ENCODE peak calls at places on chromosomes 4 and X, in ten cellular contexts. N, M, U, Q, Z, W, V, R, I and O are unnamed samples.

GRCh38 chr4:95835672-95836071 is 4.2 kb upstream of the PDHA2 start:
- DNase-seq in U (no peak), N (no peak), Q (peak), R (no peak), I (no peak), Z (peak), V (no peak), M (no peak), W (no peak), O (no peak)

GRCh38 chrX:155127465-155127864 is 56.2 kb downstream of the BRCC3 start:
- DNase-seq in U (no peak), R (no peak), Z (no peak), N (no peak), I (no peak), V (no peak), W (no peak), M (no peak), Q (no peak), O (no peak)

GRCh38 chrX:4485917-4486316 is 772.5 kb upstream of the PRKX start:
- DNase-seq in W (no peak), U (no peak), Q (no peak), M (no peak), Z (no peak), N (no peak), V (no peak), R (no peak), I (no peak), O (no peak)

GRCh38 chr4:108175966-108176365 is 7.2 kb upstream of the LEF1 start:
- DNase-seq in I (no peak), M (no peak), Q (no peak), U (no peak), Z (no peak), R (no peak), N (no peak), V (no peak), W (no peak), O (no peak)

GRCh38 chr4:51855751-51856150 is 12.8 kb downstream of the DCUN1D4 start:
- DNase-seq in N (no peak), Q (no peak), I (no peak), R (no peak), Z (no peak), U (no peak), V (no peak), M (no peak), W (no peak), O (no peak)

GRCh38 chr4:184286346-184286745 is 68.7 kb upstream of the ENPP6 start:
- DNase-seq in U (no peak), Z (no peak), V (no peak), R (no peak), M (no peak), I (no peak), N (no peak), W (no peak), Q (no peak), O (no peak)

GRCh38 chrX:107775734-107776511 is at the start of gene TSC22D3:
- DNase-seq in N (peak), R (peak), M (peak), I (peak), W (peak), U (peak), V (no peak), Q (peak), Z (peak), O (peak)

GRCh38 chr4:60019180-60019579 is 1180.9 kb upstream of the ADGRL3 start:
- DNase-seq in I (no peak), R (no peak), U (no peak), Z (no peak), W (no peak), Q (no peak), V (no peak), M (no peak), N (no peak), O (no peak)

GRCh38 chr4:74540193-74540592 is 95.3 kb downstream of the AREG start:
- DNase-seq in Q (no peak), R (no peak), V (no peak), U (no peak), W (no peak), I (no peak), Z (peak), N (peak), M (peak), O (peak)

GRCh38 chr4:75432683-75433082 is 81.5 kb downstream of the RCHY1 start:
- DNase-seq in Z (no peak), R (no peak), N (no peak), M (peak), I (no peak), W (peak), U (peak), V (no peak), Q (peak), O (peak)

GRCh38 chr4:184744251-184744650 is 10.4 kb upstream of the CENPU start:
- DNase-seq in Z (no peak), I (no peak), M (no peak), V (no peak), N (no peak), R (no peak), W (no peak), Q (no peak), U (no peak), O (no peak)

GRCh38 chrX:109487640-109488039 is 5.8 kb upstream of the GUCY2F start:
- DNase-seq in M (no peak), V (no peak), U (no peak), W (no peak), N (no peak), R (no peak), Z (no peak), Q (no peak), I (no peak), O (no peak)

GRCh38 chr4:13851541-13851940 is 224.0 kb upstream of the BOD1L1 start:
- DNase-seq in Q (no peak), V (no peak), N (no peak), U (no peak), I (no peak), M (no peak), R (no peak), W (no peak), Z (no peak), O (no peak)

GRCh38 chrX:54695231-54695630 is 102.8 kb downstream of the ITIH6 start:
- DNase-seq in Z (peak), Q (no peak), W (no peak), U (no peak), N (no peak), I (no peak), R (no peak), V (no peak), M (peak), O (no peak)

GRCh38 chr4:26576171-26576829 is 7.6 kb upstream of the TBC1D19 start:
- DNase-seq in U (peak), I (no peak), W (no peak), R (no peak), N (no peak), V (no peak), Q (no peak), Z (peak), M (no peak), O (peak)

GRCh38 chr4:122703868-122704267 is 28.6 kb upstream of the BBS12 start:
- DNase-seq in M (no peak), U (no peak), Q (no peak), I (no peak), R (no peak), V (no peak), N (no peak), W (no peak), Z (no peak), O (no peak)

GRCh38 chr4:129971419-129971818 is 875.5 kb downstream of the C4orf33 start:
- DNase-seq in N (no peak), U (no peak), V (no peak), M (no peak), I (no peak), R (no peak), W (no peak), Z (no peak), Q (no peak), O (no peak)

GRCh38 chrX:13489451-13489850 is 80.0 kb upstream of the EGFL6 start:
- DNase-seq in N (no peak), I (peak), V (no peak), M (peak), Z (peak), W (no peak), U (peak), R (peak), Q (no peak), O (peak)

GRCh38 chr4:23373269-23373668 is 516.6 kb downstream of the PPARGC1A start:
- DNase-seq in N (no peak), Z (no peak), W (peak), I (no peak), U (peak), M (peak), R (no peak), V (no peak), Q (peak), O (no peak)

GRCh38 chr4:79697444-79697843 is 289.4 kb upstream of the GK2 start:
- DNase-seq in R (no peak), V (no peak), Q (no peak), Z (no peak), I (no peak), U (no peak), W (no peak), M (no peak), N (no peak), O (no peak)

GRCh38 chr4:163673848-163674702 is 179.6 kb downstream of the TMA16 start:
- DNase-seq in W (no peak), V (no peak), M (no peak), Z (no peak), I (no peak), N (no peak), U (no peak), Q (no peak), R (no peak), O (no peak)

GRCh38 chr4:4761128-4761991 is 98.1 kb upstream of the MSX1 start:
- DNase-seq in I (no peak), V (no peak), U (no peak), Q (peak), N (no peak), R (no peak), W (no peak), M (no peak), Z (no peak), O (peak)

GRCh38 chrX:107744868-107745267 is 30.7 kb downstream of the TSC22D3 start:
- DNase-seq in V (no peak), W (no peak), Q (no peak), Z (no peak), U (no peak), I (no peak), R (no peak), M (no peak), N (no peak), O (no peak)

GRCh38 chrX:143873343-143873742 is 10.5 kb upstream of the UBE2NL start:
- DNase-seq in W (no peak), N (no peak), R (no peak), I (no peak), M (peak), V (no peak), Z (peak), U (no peak), Q (no peak), O (no peak)

GRCh38 chr4:24067781-24068193 is 177.9 kb upstream of the PPARGC1A start:
- DNase-seq in W (no peak), I (no peak), U (peak), M (peak), N (peak), Q (no peak), V (peak), R (peak), Z (peak), O (peak)

GRCh38 chrX:70033348-70033747 is 16.4 kb downstream of the AWAT2 start:
- DNase-seq in Z (peak), R (no peak), N (no peak), I (no peak), U (peak), V (no peak), W (peak), Q (peak), M (no peak), O (peak)

GRCh38 chr4:37892641-37893040 is 1.8 kb downstream of the TBC1D1 start:
- DNase-seq in R (no peak), I (no peak), N (no peak), M (no peak), U (no peak), Q (no peak), V (no peak), W (no peak), Z (no peak), O (no peak)

GRCh38 chrX:69000857-69001256 is 164.4 kb downstream of the PJA1 start:
- DNase-seq in U (no peak), W (no peak), Q (no peak), V (no peak), M (no peak), Z (no peak), I (no peak), N (no peak), R (no peak), O (no peak)

GRCh38 chr4:110172972-110173371 is 25.4 kb downstream of the ELOVL6 start:
- DNase-seq in Q (no peak), U (no peak), W (no peak), V (no peak), N (no peak), I (no peak), M (no peak), R (no peak), Z (no peak), O (no peak)

GRCh38 chr4:141686146-141686775 is 49.9 kb downstream of the IL15 start:
- DNase-seq in V (no peak), M (peak), R (no peak), I (no peak), N (no peak), U (peak), Z (peak), W (peak), Q (no peak), O (no peak)

GRCh38 chr4:87649980-87650379 is at the start of gene DMP1:
- DNase-seq in R (no peak), N (no peak), V (no peak), W (no peak), M (no peak), Z (no peak), I (no peak), Q (no peak), U (no peak), O (no peak)

GRCh38 chrX:150361777-150362351 is 1.3 kb upstream of the MAMLD1 start:
- DNase-seq in V (no peak), R (peak), I (no peak), Q (no peak), N (no peak), Z (no peak), M (peak), U (no peak), W (no peak), O (no peak)
- H3K4me3 ChIP-seq in V (peak), R (peak), I (peak), Q (no peak), N (peak), Z (peak), M (peak), U (peak), W (peak), O (peak)

DNA sequence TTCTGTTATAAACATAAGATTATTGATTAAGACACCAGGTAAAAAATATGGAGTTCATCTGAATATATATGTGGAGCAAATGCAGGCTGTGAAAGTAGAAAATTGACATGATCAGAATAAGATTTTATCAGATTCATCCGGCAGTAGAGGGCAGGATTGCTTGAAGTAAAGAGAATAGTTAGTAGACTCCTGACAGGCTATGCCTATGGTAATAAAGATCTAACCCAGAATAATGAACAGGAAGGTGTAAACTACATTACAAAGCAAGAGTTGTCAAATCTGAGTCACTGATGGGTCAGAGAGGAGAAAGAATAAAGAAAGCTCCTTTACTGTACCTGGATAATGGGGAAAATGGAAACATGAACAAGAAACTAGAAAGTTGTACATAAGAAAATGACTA is 20.8 kb upstream of the TMEM184C start:
- DNase-seq in R (no peak), I (no peak), U (no peak), W (no peak), M (peak), V (no peak), Q (no peak), Z (peak), N (no peak), O (no peak)
- TF ChIP-seq CTCF in R (no peak), I (no peak), U (no peak), W (no peak), M (no peak), V (no peak), Q (no peak), Z (peak), N (no peak), O (peak)

DNA sequence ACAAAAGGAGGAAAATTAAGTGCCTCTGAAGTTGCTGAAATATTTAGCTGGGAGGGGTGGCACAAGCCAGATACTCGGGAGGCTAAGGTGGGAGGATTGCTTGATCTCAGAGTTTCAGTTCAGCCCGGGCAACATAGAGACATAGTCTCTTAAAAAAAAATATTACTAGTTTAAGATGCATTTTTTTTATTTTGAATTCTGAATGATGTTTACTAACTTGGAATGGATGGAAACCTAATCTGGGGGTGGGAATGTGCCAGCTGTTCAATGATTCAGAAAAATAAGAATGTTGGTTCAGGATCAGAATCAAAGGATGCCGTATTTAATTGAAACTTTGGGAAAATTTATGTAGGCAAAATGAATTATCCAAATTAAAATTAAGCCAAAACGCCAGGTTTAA is 167.2 kb upstream of the ANK2 start:
- DNase-seq in R (no peak), V (no peak), W (no peak), Q (no peak), M (no peak), N (no peak), U (no peak), I (no peak), Z (no peak), O (no peak)
- H3K4me3 ChIP-seq in R (peak), V (no peak), W (no peak), Q (no peak), M (no peak), N (no peak), U (no peak), I (no peak), Z (no peak), O (no peak)

GRCh38 chr4:139810710-139811109 is 145.1 kb downstream of the MGST2 start:
- DNase-seq in I (no peak), M (no peak), V (no peak), U (no peak), N (no peak), W (no peak), R (no peak), Q (no peak), Z (no peak), O (no peak)
- TF ChIP-seq CTCF in I (no peak), M (no peak), V (no peak), U (no peak), N (no peak), W (no peak), R (no peak), Q (no peak), Z (no peak), O (no peak)

DNA sequence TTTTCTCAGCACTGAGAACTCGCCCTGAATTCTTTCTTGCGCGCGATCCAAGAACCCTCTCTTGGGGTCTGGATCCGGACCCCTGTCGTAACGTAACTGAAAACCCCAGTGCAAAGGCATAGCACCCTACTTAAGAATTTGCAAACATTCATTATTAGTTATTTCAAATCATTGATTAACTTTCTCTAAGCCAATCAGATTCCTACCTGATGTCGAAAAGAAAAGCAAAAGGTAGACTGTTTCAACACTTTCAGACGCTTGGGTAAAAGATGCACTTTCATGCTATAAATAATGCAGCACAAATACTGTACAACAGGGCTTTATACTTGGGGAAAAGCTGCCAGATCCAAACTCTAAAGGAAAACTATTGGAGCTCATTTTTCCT is 817 bp upstream of the WDR19 start:
- DNase-seq in N (no peak), U (no peak), Q (no peak), V (no peak), M (no peak), W (no peak), R (no peak), Z (no peak), I (no peak), O (no peak)
- H3K4me3 ChIP-seq in N (peak), U (peak), Q (peak), V (peak), M (peak), W (peak), R (peak), Z (peak), I (peak), O (peak)

DNA sequence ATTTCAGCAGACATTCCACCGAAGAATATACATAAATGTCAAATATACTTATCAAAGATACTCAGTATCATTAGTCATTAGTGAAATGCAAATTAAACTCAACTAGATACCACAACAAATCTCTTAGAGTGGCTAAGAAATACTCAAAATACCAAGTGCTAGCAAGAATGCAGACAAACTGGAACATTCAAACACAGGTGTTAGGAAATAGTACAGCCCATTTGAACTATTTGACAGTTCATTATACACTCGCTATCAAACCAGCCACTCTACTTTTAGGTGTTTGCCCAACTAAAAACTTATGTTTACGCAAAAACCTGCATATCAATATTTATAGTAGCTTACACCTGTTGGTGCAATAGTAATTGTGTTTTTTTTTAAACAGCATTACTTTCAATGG is 8.8 kb downstream of the ADAM29 start:
- DNase-seq in Z (no peak), Q (no peak), W (no peak), V (no peak), N (no peak), R (no peak), U (no peak), I (no peak), M (no peak), O (no peak)
- TF ChIP-seq CTCF in Z (no peak), Q (no peak), W (no peak), V (no peak), N (no peak), R (no peak), U (no peak), I (no peak), M (no peak), O (no peak)

GRCh38 chrX:103357871-103358270 is 1.6 kb downstream of the TCEAL9 start:
- DNase-seq in Z (no peak), U (no peak), W (no peak), V (no peak), I (no peak), R (no peak), N (no peak), Q (no peak), M (no peak), O (no peak)
- H3K4me3 ChIP-seq in Z (peak), U (peak), W (no peak), V (peak), I (peak), R (no peak), N (peak), Q (peak), M (peak), O (peak)

DNA sequence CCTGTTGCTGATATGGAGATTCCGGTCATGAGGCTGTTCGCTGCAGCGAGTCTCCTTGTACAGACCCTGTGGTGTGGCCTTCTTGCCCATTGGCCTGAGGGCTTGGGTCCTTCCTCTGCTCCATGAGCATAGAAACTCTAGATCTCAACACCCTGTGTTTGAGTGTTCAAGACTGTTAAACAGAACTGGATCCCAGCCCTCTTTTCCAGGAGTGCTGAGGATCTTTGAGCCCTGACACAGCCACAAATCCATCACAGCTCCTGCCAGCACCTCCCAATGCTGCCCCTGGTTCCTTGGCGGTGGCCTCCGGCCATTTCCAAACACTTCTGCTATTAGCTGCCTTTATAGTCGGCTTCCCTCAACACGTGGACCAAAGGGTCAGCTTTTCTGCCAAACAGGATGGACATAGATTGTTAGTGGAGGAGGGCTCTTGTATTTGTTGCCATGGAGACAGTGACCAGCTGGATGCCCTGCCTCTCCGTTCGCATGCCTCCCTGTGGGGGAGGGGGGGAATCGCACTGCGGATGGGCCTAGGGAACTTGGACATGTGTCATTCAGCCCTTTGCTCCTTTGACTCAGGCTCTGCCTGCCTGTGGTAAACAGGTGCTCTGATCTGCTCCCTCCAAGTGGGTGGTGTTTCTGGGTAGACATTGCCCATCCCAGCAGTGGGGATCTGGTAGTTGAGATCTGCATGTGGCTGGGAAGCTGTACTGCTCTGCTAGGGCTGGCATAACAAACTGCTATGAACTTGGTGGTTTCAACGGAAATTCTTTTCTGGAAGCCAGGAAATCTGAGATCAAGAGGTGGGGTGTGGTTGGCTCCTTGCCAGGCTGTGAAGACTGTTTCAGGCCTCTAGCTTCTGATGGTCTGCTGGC is 6.9 kb upstream of the WDR1 start:
- DNase-seq in W (no peak), Q (no peak), V (no peak), N (no peak), M (no peak), R (no peak), Z (peak), I (no peak), U (peak), O (no peak)
- TF ChIP-seq CTCF in W (no peak), Q (no peak), V (no peak), N (no peak), M (no peak), R (no peak), Z (no peak), I (no peak), U (no peak), O (no peak)

GRCh38 chrX:8037593-8038348 is 110.6 kb upstream of the PNPLA4 start:
- DNase-seq in R (no peak), U (no peak), Z (peak), M (no peak), V (no peak), W (no peak), I (no peak), N (no peak), Q (no peak), O (no peak)
- H3K4me3 ChIP-seq in R (peak), U (no peak), Z (no peak), M (no peak), V (no peak), W (no peak), I (no peak), N (no peak), Q (no peak), O (no peak)